ENCODE peak calls at places on chromosome 9, in six cellular contexts. One of them, this sample, is unnamed.

GRCh38 chr9:109455861-109456260 is 42.2 kb downstream of the PTPN3 start:
- DNase-seq in WTC11: peak; percentile 46
- DNase-seq in ACHN: no peak
- DNase-seq in substantia nigra: no peak
- DNase-seq in effector memory CD4-positive, alpha-beta T cell: no peak
- DNase-seq in heart right ventricle: no peak
- DNase-seq in this sample: no peak

GRCh38 chr9:29556317-29556716 is 1983.0 kb upstream of the C9orf72 start:
- DNase-seq in substantia nigra: no peak
- DNase-seq in ACHN: peak; percentile 47
- DNase-seq in WTC11: no peak
- DNase-seq in heart right ventricle: no peak
- DNase-seq in effector memory CD4-positive, alpha-beta T cell: no peak
- DNase-seq in this sample: no peak

GRCh38 chr9:112061152-112061740 is 113.9 kb downstream of the SUSD1 start:
- DNase-seq in effector memory CD4-positive, alpha-beta T cell: no peak
- DNase-seq in heart right ventricle: peak; percentile 63
- DNase-seq in ACHN: peak; percentile 88
- DNase-seq in WTC11: no peak
- DNase-seq in substantia nigra: no peak
- DNase-seq in this sample: peak; percentile 74

GRCh38 chr9:12195456-12195855 is 497.7 kb upstream of the TYRP1 start:
- DNase-seq in heart right ventricle: no peak
- DNase-seq in WTC11: no peak
- DNase-seq in effector memory CD4-positive, alpha-beta T cell: no peak
- DNase-seq in substantia nigra: no peak
- DNase-seq in ACHN: no peak
- DNase-seq in this sample: no peak

GRCh38 chr9:129451089-129451656 is 169.7 kb downstream of the C9orf50 start:
- DNase-seq in WTC11: no peak
- DNase-seq in substantia nigra: no peak
- DNase-seq in heart right ventricle: peak; percentile 52
- DNase-seq in effector memory CD4-positive, alpha-beta T cell: no peak
- DNase-seq in ACHN: no peak
- DNase-seq in this sample: no peak

GRCh38 chr9:73050887-73051550 is 98.2 kb upstream of the ALDH1A1 start:
- DNase-seq in ACHN: no peak
- DNase-seq in heart right ventricle: peak; percentile 6
- DNase-seq in effector memory CD4-positive, alpha-beta T cell: no peak
- DNase-seq in WTC11: peak; percentile 42
- DNase-seq in substantia nigra: no peak
- DNase-seq in this sample: no peak

GRCh38 chr9:77514886-77515711 is 133.0 kb downstream of the GNA14 start:
- DNase-seq in effector memory CD4-positive, alpha-beta T cell: no peak
- DNase-seq in heart right ventricle: peak; percentile 62
- DNase-seq in substantia nigra: no peak
- DNase-seq in WTC11: no peak
- DNase-seq in ACHN: no peak
- DNase-seq in this sample: no peak

GRCh38 chr9:69433426-69433825 is 108.4 kb downstream of the ENTREP1 start:
- DNase-seq in effector memory CD4-positive, alpha-beta T cell: no peak
- DNase-seq in substantia nigra: no peak
- DNase-seq in ACHN: peak; percentile 17
- DNase-seq in WTC11: no peak
- DNase-seq in heart right ventricle: no peak
- DNase-seq in this sample: no peak

GRCh38 chr9:115198018-115198417 is 80.1 kb upstream of the TNC start:
- DNase-seq in WTC11: no peak
- DNase-seq in ACHN: peak; percentile 68
- DNase-seq in heart right ventricle: peak; percentile 28
- DNase-seq in substantia nigra: no peak
- DNase-seq in effector memory CD4-positive, alpha-beta T cell: no peak
- DNase-seq in this sample: no peak

This sample was measured in GM20000.